ENCODE peak calls at places on chromosomes 2 and 18, in six cellular contexts. A is kidney epithelial cell, I is ovary, S is choroid plexus epithelial cell, Q is vagina, R is fibroblast of mammary gland. E is an unnamed sample.

GRCh38 chr2:215796160-215796559 is 217.2 kb downstream of the MREG start:
- DNase-seq in A (no peak), I (no peak), S (peak), Q (no peak), R (peak), E (no peak)

GRCh38 chr2:32591669-32592463 is 36.0 kb upstream of the TTC27 start:
- DNase-seq in A (no peak), I (no peak), S (peak), Q (no peak), R (peak), E (no peak)

GRCh38 chr2:37809525-37809924 is 115.6 kb upstream of the RMDN2 start:
- DNase-seq in A (no peak), I (peak), S (peak), Q (no peak), R (peak), E (no peak)

GRCh38 chr2:144389930-144390311 is 130.0 kb downstream of the ZEB2 start:
- DNase-seq in A (no peak), I (no peak), S (no peak), Q (no peak), R (no peak), E (no peak)

GRCh38 chr2:187532333-187533120 is 21.7 kb downstream of the TFPI start:
- DNase-seq in A (no peak), I (no peak), S (no peak), Q (no peak), R (no peak), E (no peak)

GRCh38 chr2:237171396-237171795 is 85.7 kb downstream of the COPS8 start:
- DNase-seq in A (peak), I (peak), S (peak), Q (no peak), R (peak), E (no peak)

GRCh38 chr2:129318581-129319421 is 660.7 kb upstream of the RAB6C start:
- DNase-seq in A (no peak), I (no peak), S (no peak), Q (no peak), R (no peak), E (no peak)

GRCh38 chr2:33354981-33355380 is 121.5 kb upstream of the RASGRP3 start:
- DNase-seq in A (no peak), I (no peak), S (peak), Q (no peak), R (peak), E (no peak)

GRCh38 chr2:153230977-153231376 is 247.6 kb downstream of the RPRM start:
- DNase-seq in A (no peak), I (no peak), S (no peak), Q (no peak), R (no peak), E (no peak)

GRCh38 chr2:222774941-222775340 is 85.9 kb upstream of the ACSL3 start:
- DNase-seq in A (no peak), I (no peak), S (no peak), Q (no peak), R (peak), E (no peak)

GRCh38 chr2:151040036-151040435 is 221.6 kb downstream of the RBM43 start:
- DNase-seq in A (no peak), I (no peak), S (no peak), Q (no peak), R (peak), E (no peak)

GRCh38 chr2:174013310-174013751 is 48.2 kb upstream of the SP3 start:
- DNase-seq in A (no peak), I (peak), S (peak), Q (no peak), R (peak), E (no peak)

GRCh38 chr2:128584296-128584900 is 265.7 kb upstream of the HS6ST1 start:
- DNase-seq in A (no peak), I (no peak), S (peak), Q (no peak), R (peak), E (no peak)

GRCh38 chr2:183248866-183249567 is 124.8 kb downstream of the NUP35 start:
- DNase-seq in A (no peak), I (no peak), S (peak), Q (no peak), R (peak), E (peak)

GRCh38 chr2:74564222-74564621 is 9.7 kb downstream of the DOK1 start:
- DNase-seq in A (no peak), I (no peak), S (peak), Q (no peak), R (peak), E (no peak)

GRCh38 chr2:32472605-32473004 is 115.8 kb downstream of the BIRC6 start:
- DNase-seq in A (no peak), I (no peak), S (no peak), Q (no peak), R (no peak), E (no peak)

GRCh38 chr2:147425437-147426038 is 419.3 kb upstream of the ACVR2A start:
- DNase-seq in A (no peak), I (no peak), S (no peak), Q (no peak), R (no peak), E (no peak)

GRCh38 chr2:188693111-188693510 is 281.1 kb upstream of the COL3A1 start:
- DNase-seq in A (no peak), I (no peak), S (no peak), Q (no peak), R (no peak), E (no peak)

GRCh38 chr2:120736955-120737801 is 1.5 kb downstream of the GLI2 start:
- DNase-seq in A (no peak), I (peak), S (peak), Q (peak), R (peak), E (no peak)

GRCh38 chr2:196191541-196191940 is 20.2 kb upstream of the STK17B start:
- DNase-seq in A (no peak), I (no peak), S (no peak), Q (no peak), R (no peak), E (no peak)

GRCh38 chr2:222451270-222451674 is 26.9 kb downstream of the SGPP2 start:
- DNase-seq in A (no peak), I (no peak), S (no peak), Q (no peak), R (no peak), E (no peak)

GRCh38 chr18:73316513-73316912 is 448.7 kb upstream of the NETO1 start:
- DNase-seq in A (no peak), I (no peak), S (peak), Q (no peak), R (peak), E (no peak)

GRCh38 chr2:74979844-74980243 is 21.4 kb downstream of the POLE4 start:
- DNase-seq in A (no peak), I (no peak), S (no peak), Q (no peak), R (no peak), E (no peak)

GRCh38 chr2:9415770-9416169 is 7.6 kb downstream of the ITGB1BP1 start:
- DNase-seq in A (no peak), I (no peak), S (no peak), Q (no peak), R (peak), E (no peak)

GRCh38 chr2:46490521-46491141 is 11.3 kb downstream of the TMEM247 start:
- DNase-seq in A (no peak), I (peak), S (peak), Q (peak), R (no peak), E (no peak)

GRCh38 chr18:13835202-13835601 is 11.3 kb downstream of the MC5R start:
- DNase-seq in A (no peak), I (no peak), S (no peak), Q (no peak), R (no peak), E (no peak)

GRCh38 chr18:77033575-77033974 is 99.0 kb downstream of the MBP start:
- DNase-seq in A (no peak), I (no peak), S (no peak), Q (no peak), R (no peak), E (no peak)

GRCh38 chr2:100476606-100477005 is 6.3 kb downstream of the NMS start:
- DNase-seq in A (no peak), I (no peak), S (no peak), Q (no peak), R (no peak), E (no peak)

GRCh38 chr2:1730047-1730937 is 14.0 kb downstream of the PXDN start:
- DNase-seq in A (no peak), I (peak), S (peak), Q (no peak), R (peak), E (no peak)

GRCh38 chr2:136115183-136115751 is 2.7 kb downstream of the CXCR4 start:
- DNase-seq in A (no peak), I (no peak), S (no peak), Q (no peak), R (no peak), E (no peak)
- H3K4me3 ChIP-seq in A (no peak), I (no peak), S (no peak), Q (peak), R (no peak), E (no peak)

DNA sequence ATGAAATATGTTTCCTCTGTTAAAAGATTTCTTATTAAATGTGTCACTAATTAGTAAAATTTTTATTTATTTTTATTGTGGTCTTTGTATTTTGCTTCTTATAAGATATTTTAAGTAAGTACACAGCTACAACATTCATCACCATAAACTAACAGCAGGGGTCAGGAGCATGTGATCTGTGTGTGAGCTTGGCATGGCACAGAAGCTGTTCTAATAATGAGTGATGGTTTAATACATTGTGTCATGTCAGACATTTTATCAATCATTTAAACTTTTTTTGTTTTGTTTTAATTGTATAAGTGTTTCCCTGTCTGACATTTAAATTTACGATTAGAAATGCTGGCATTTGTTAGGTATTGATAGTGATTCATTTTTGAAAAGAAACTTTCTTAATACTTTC is 585.4 kb downstream of the DSC3 start:
- DNase-seq in A (no peak), I (no peak), S (no peak), Q (no peak), R (no peak), E (no peak)
- TF ChIP-seq CTCF in A (no peak), I (no peak), S (no peak), Q (no peak), R (no peak), E (peak)

GRCh38 chr2:104856973-104857261 is 3.0 kb downstream of the POU3F3 start:
- DNase-seq in A (no peak), I (no peak), S (no peak), Q (no peak), R (no peak), E (no peak)
- H3K4me3 ChIP-seq in A (peak), I (no peak), S (no peak), Q (no peak), R (no peak), E (no peak)

GRCh38 chr2:42068571-42069178 is 20.9 kb downstream of the PKDCC start:
- DNase-seq in A (no peak), I (no peak), S (no peak), Q (no peak), R (no peak), E (no peak)

GRCh38 chr2:42074661-42075060 is 26.8 kb downstream of the PKDCC start:
- DNase-seq in A (no peak), I (no peak), S (no peak), Q (no peak), R (peak), E (no peak)

GRCh38 chr2:42073739-42074138 is 25.9 kb downstream of the PKDCC start:
- DNase-seq in A (no peak), I (no peak), S (no peak), Q (no peak), R (peak), E (no peak)

GRCh38 chr2:42071762-42072161 is 23.9 kb downstream of the PKDCC start:
- DNase-seq in A (no peak), I (peak), S (no peak), Q (no peak), R (peak), E (no peak)

DNA sequence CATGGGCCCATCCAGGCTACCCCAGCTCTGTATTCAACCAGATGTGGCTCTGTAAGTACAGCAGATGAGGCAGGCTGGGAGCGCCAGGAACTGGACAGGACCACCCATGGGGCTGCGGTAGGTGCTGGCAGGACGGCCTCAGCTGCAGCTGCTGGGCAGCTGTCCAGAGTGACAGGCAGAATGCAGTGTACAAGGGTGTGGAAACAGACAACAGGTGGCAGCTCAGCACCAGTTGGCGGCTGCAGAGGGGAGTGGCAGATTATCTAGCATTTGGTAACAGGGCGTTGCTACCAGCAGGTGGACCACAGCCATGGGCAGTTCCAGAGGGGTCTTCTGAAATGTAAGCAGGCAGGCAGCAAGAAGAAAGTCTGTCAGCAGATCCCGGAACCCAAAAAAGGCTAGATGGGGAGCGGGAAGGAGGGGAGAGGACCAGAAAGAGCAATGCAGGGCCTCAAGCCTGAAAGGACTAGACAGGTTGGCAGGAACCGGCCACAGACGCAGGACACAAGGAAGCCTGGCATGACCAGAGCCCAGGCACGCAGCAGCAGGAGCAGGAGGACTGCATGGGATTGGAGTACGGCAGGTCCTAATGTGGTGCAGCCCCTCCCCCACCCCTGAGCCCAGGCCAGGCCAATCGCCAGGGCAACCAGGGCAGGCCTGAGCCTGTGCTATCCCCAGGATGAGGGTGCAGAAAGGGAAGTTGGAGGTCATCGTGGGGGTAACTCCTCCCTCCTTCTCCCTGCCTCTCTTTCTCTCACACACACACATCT is 24.7 kb downstream of the PKDCC start:
- DNase-seq in A (no peak), I (peak), S (peak), Q (no peak), R (no peak), E (no peak)
- TF ChIP-seq CTCF in A (no peak), I (no peak), S (no peak), Q (no peak), R (no peak), E (no peak)

GRCh38 chr2:203808041-203808750 is 59.4 kb upstream of the CTLA4 start:
- DNase-seq in A (peak), I (no peak), S (peak), Q (no peak), R (peak), E (no peak)
- H3K4me3 ChIP-seq in A (no peak), I (no peak), S (no peak), Q (no peak), R (no peak), E (no peak)